ENCODE peak calls at places on chromosomes 13 and 19, in nine cellular contexts. One of them, this sample, is unnamed.

GRCh38 chr19:30371960-30372824 is at the start of gene ZNF536:
- DNase-seq in tibial artery: no peak
- DNase-seq in heart right ventricle: no peak
- DNase-seq in neural crest cell: no peak
- DNase-seq in IMR-90: no peak
- DNase-seq in breast epithelium: no peak
- DNase-seq in heart left ventricle: no peak
- DNase-seq in glutamatergic neuron: no peak
- DNase-seq in ovary: no peak
- DNase-seq in this sample: no peak

GRCh38 chr13:39353988-39354387 is 249.0 kb downstream of the LHFPL6 start:
- DNase-seq in tibial artery: no peak
- DNase-seq in heart right ventricle: no peak
- DNase-seq in neural crest cell: no peak
- DNase-seq in IMR-90: peak
- DNase-seq in breast epithelium: no peak
- DNase-seq in heart left ventricle: no peak
- DNase-seq in glutamatergic neuron: no peak
- DNase-seq in ovary: no peak
- DNase-seq in this sample: no peak

GRCh38 chr19:39401549-39402416 is 4.9 kb upstream of the ZFP36 start:
- DNase-seq in tibial artery: peak
- DNase-seq in heart right ventricle: peak
- DNase-seq in neural crest cell: no peak
- DNase-seq in IMR-90: peak
- DNase-seq in breast epithelium: peak
- DNase-seq in heart left ventricle: peak
- DNase-seq in glutamatergic neuron: no peak
- DNase-seq in ovary: peak
- DNase-seq in this sample: peak

GRCh38 chr19:38975861-38976271 is 324 bp upstream of the FBXO17 start:
- DNase-seq in tibial artery: no peak
- DNase-seq in heart right ventricle: no peak
- DNase-seq in neural crest cell: peak
- DNase-seq in IMR-90: peak
- DNase-seq in breast epithelium: no peak
- DNase-seq in heart left ventricle: no peak
- DNase-seq in glutamatergic neuron: peak
- DNase-seq in ovary: no peak
- DNase-seq in this sample: no peak

GRCh38 chr13:114311908-114312307 is 2.4 kb upstream of the CHAMP1 start:
- DNase-seq in tibial artery: no peak
- DNase-seq in heart right ventricle: no peak
- DNase-seq in neural crest cell: no peak
- DNase-seq in IMR-90: no peak
- DNase-seq in breast epithelium: no peak
- DNase-seq in heart left ventricle: no peak
- DNase-seq in glutamatergic neuron: no peak
- DNase-seq in ovary: no peak
- DNase-seq in this sample: no peak

GRCh38 chr19:16473875-16474397 is 2.2 kb upstream of the EPS15L1 start:
- DNase-seq in tibial artery: no peak
- DNase-seq in heart right ventricle: no peak
- DNase-seq in neural crest cell: no peak
- DNase-seq in IMR-90: no peak
- DNase-seq in breast epithelium: no peak
- DNase-seq in heart left ventricle: no peak
- DNase-seq in glutamatergic neuron: no peak
- DNase-seq in ovary: no peak
- DNase-seq in this sample: no peak

GRCh38 chr13:72384186-72384823 is 343.1 kb downstream of the MZT1 start:
- DNase-seq in tibial artery: no peak
- DNase-seq in heart right ventricle: no peak
- DNase-seq in neural crest cell: no peak
- DNase-seq in IMR-90: no peak
- DNase-seq in breast epithelium: no peak
- DNase-seq in heart left ventricle: no peak
- DNase-seq in glutamatergic neuron: no peak
- DNase-seq in ovary: no peak
- DNase-seq in this sample: no peak

GRCh38 chr13:74839656-74840055 is 642.3 kb downstream of the TBC1D4 start:
- DNase-seq in tibial artery: no peak
- DNase-seq in heart right ventricle: no peak
- DNase-seq in neural crest cell: no peak
- DNase-seq in IMR-90: peak
- DNase-seq in breast epithelium: no peak
- DNase-seq in heart left ventricle: no peak
- DNase-seq in glutamatergic neuron: no peak
- DNase-seq in ovary: no peak
- DNase-seq in this sample: no peak

GRCh38 chr13:29472317-29472961 is 123.0 kb downstream of the SLC7A1 start:
- DNase-seq in tibial artery: no peak
- DNase-seq in heart right ventricle: peak
- DNase-seq in neural crest cell: peak
- DNase-seq in IMR-90: peak
- DNase-seq in breast epithelium: no peak
- DNase-seq in heart left ventricle: peak
- DNase-seq in glutamatergic neuron: peak
- DNase-seq in ovary: no peak
- DNase-seq in this sample: no peak

GRCh38 chr19:29628661-29629385 is 22.7 kb downstream of the POP4 start:
- DNase-seq in tibial artery: no peak
- DNase-seq in heart right ventricle: no peak
- DNase-seq in neural crest cell: no peak
- DNase-seq in IMR-90: no peak
- DNase-seq in breast epithelium: no peak
- DNase-seq in heart left ventricle: no peak
- DNase-seq in glutamatergic neuron: no peak
- DNase-seq in ovary: no peak
- DNase-seq in this sample: no peak

GRCh38 chr19:41265376-41266153 is 1.4 kb downstream of the HNRNPUL1 start:
- DNase-seq in tibial artery: peak
- DNase-seq in heart right ventricle: peak
- DNase-seq in neural crest cell: peak
- DNase-seq in IMR-90: peak
- DNase-seq in breast epithelium: no peak
- DNase-seq in heart left ventricle: no peak
- DNase-seq in glutamatergic neuron: no peak
- DNase-seq in ovary: no peak
- DNase-seq in this sample: no peak

GRCh38 chr19:2634228-2634951 is 68.1 kb downstream of the GNG7 start:
- DNase-seq in tibial artery: peak
- DNase-seq in heart right ventricle: no peak
- DNase-seq in neural crest cell: no peak
- DNase-seq in IMR-90: no peak
- DNase-seq in breast epithelium: no peak
- DNase-seq in heart left ventricle: peak
- DNase-seq in glutamatergic neuron: no peak
- DNase-seq in ovary: no peak
- DNase-seq in this sample: no peak

GRCh38 chr13:86572115-86572514 is 772.9 kb upstream of the SLITRK6 start:
- DNase-seq in tibial artery: no peak
- DNase-seq in heart right ventricle: no peak
- DNase-seq in neural crest cell: no peak
- DNase-seq in IMR-90: peak
- DNase-seq in breast epithelium: no peak
- DNase-seq in heart left ventricle: no peak
- DNase-seq in glutamatergic neuron: no peak
- DNase-seq in ovary: no peak
- DNase-seq in this sample: no peak

DNA sequence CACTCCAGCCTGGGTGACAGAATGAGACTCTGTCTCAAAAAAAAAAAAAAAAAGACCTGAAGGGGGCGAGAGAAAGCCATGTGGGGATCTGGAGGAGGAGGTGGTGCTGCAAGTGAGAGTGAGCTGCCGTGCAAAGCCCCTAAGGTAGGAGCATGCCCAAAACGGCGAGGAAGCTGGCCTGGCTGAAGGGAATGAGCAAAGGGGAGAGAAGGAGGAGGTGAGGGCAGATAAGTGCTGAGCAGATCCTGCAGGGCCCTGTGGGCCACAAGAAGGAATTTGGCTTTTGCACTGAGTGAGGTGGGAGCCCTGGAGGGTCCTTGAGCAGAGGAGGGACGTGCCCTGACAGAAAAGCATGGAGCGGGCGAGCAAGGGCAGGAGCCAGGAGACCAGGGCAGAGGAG is 19.4 kb upstream of the ADGRE5 start:
- DNase-seq in tibial artery: no peak
- DNase-seq in heart right ventricle: no peak
- DNase-seq in neural crest cell: no peak
- DNase-seq in IMR-90: no peak
- DNase-seq in breast epithelium: no peak
- DNase-seq in heart left ventricle: no peak
- DNase-seq in glutamatergic neuron: no peak
- DNase-seq in ovary: no peak
- DNase-seq in this sample: no peak
- TF ChIP-seq CTCF in tibial artery: peak
- TF ChIP-seq CTCF in heart right ventricle: peak
- TF ChIP-seq CTCF in neural crest cell: no peak
- TF ChIP-seq CTCF in IMR-90: no peak
- TF ChIP-seq CTCF in breast epithelium: no peak
- TF ChIP-seq CTCF in heart left ventricle: no peak
- TF ChIP-seq CTCF in glutamatergic neuron: no peak
- TF ChIP-seq CTCF in ovary: no peak
- TF ChIP-seq CTCF in this sample: no peak

GRCh38 chr19:50401505-50402450 is 17.0 kb upstream of the SPIB start:
- DNase-seq in tibial artery: no peak
- DNase-seq in heart right ventricle: no peak
- DNase-seq in neural crest cell: no peak
- DNase-seq in IMR-90: no peak
- DNase-seq in breast epithelium: no peak
- DNase-seq in heart left ventricle: no peak
- DNase-seq in glutamatergic neuron: no peak
- DNase-seq in ovary: no peak
- DNase-seq in this sample: no peak
- TF ChIP-seq CTCF in tibial artery: no peak
- TF ChIP-seq CTCF in heart right ventricle: no peak
- TF ChIP-seq CTCF in neural crest cell: no peak
- TF ChIP-seq CTCF in IMR-90: no peak
- TF ChIP-seq CTCF in breast epithelium: no peak
- TF ChIP-seq CTCF in heart left ventricle: no peak
- TF ChIP-seq CTCF in glutamatergic neuron: no peak
- TF ChIP-seq CTCF in ovary: no peak
- TF ChIP-seq CTCF in this sample: no peak

GRCh38 chr19:35140898-35141626 is 2.0 kb upstream of the FXYD7 start:
- DNase-seq in tibial artery: peak
- DNase-seq in heart right ventricle: peak
- DNase-seq in neural crest cell: peak
- DNase-seq in IMR-90: peak
- DNase-seq in breast epithelium: peak
- DNase-seq in heart left ventricle: peak
- DNase-seq in glutamatergic neuron: peak
- DNase-seq in ovary: peak
- DNase-seq in this sample: peak

GRCh38 chr19:35143231-35143715 is at the start of gene FXYD7:
- DNase-seq in tibial artery: no peak
- DNase-seq in heart right ventricle: no peak
- DNase-seq in neural crest cell: no peak
- DNase-seq in IMR-90: no peak
- DNase-seq in breast epithelium: no peak
- DNase-seq in heart left ventricle: no peak
- DNase-seq in glutamatergic neuron: peak
- DNase-seq in ovary: peak
- DNase-seq in this sample: no peak

GRCh38 chr19:35140207-35140897 is 1.7 kb downstream of the FXYD1 start:
- DNase-seq in tibial artery: no peak
- DNase-seq in heart right ventricle: no peak
- DNase-seq in neural crest cell: no peak
- DNase-seq in IMR-90: no peak
- DNase-seq in breast epithelium: no peak
- DNase-seq in heart left ventricle: no peak
- DNase-seq in glutamatergic neuron: no peak
- DNase-seq in ovary: peak
- DNase-seq in this sample: no peak

GRCh38 chr19:35142531-35143230 is 374 bp upstream of the FXYD7 start:
- DNase-seq in tibial artery: no peak
- DNase-seq in heart right ventricle: no peak
- DNase-seq in neural crest cell: peak
- DNase-seq in IMR-90: no peak
- DNase-seq in breast epithelium: no peak
- DNase-seq in heart left ventricle: no peak
- DNase-seq in glutamatergic neuron: peak
- DNase-seq in ovary: peak
- DNase-seq in this sample: peak

DNA sequence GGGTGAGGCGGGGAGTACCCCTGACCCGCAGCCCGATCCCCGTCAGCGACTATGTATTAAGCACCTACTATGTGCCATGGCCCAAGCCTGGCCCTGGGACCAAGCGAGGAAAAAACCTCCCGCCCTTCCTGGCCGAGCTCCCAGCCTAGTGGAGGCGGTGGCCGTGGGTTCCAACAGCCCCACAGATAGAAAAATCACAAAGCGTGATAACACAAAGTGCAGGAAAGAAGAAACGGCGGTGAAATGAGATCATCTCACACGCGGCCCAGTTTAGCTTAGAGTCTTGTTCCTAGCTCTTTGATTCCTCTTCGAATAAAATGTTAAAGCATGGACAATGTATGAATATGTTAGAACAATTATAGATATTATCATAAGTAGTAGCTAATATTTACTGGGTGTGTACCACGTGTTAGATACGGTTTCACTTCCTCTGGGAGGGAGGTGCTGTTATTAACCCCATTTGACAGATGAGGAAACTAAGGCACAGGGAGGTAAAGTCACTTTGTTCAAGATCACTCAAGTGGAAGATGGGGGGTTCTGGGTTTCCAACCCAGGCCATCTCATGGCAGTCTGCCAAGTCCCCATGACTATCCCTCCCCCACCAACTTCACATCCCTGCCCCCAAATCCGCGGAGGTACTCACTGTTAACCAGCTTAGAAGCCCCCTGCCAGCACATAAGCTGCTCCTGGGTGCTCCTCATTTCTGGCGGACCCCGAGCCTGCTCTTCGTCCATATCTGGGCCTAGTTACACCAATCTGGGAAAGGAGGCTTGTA is 1.2 kb upstream of the FXYD7 start:
- DNase-seq in tibial artery: no peak
- DNase-seq in heart right ventricle: no peak
- DNase-seq in neural crest cell: no peak
- DNase-seq in IMR-90: no peak
- DNase-seq in breast epithelium: no peak
- DNase-seq in heart left ventricle: no peak
- DNase-seq in glutamatergic neuron: no peak
- DNase-seq in ovary: peak
- DNase-seq in this sample: no peak
- TF ChIP-seq CTCF in tibial artery: peak
- TF ChIP-seq CTCF in heart right ventricle: no peak
- TF ChIP-seq CTCF in neural crest cell: no peak
- TF ChIP-seq CTCF in IMR-90: no peak
- TF ChIP-seq CTCF in breast epithelium: no peak
- TF ChIP-seq CTCF in heart left ventricle: no peak
- TF ChIP-seq CTCF in glutamatergic neuron: no peak
- TF ChIP-seq CTCF in ovary: no peak
- TF ChIP-seq CTCF in this sample: no peak

GRCh38 chr13:91369432-91369831 is 21.9 kb downstream of the MIR17HG start:
- DNase-seq in tibial artery: no peak
- DNase-seq in heart right ventricle: no peak
- DNase-seq in neural crest cell: no peak
- DNase-seq in IMR-90: peak
- DNase-seq in breast epithelium: no peak
- DNase-seq in heart left ventricle: no peak
- DNase-seq in glutamatergic neuron: no peak
- DNase-seq in ovary: no peak
- DNase-seq in this sample: no peak

GRCh38 chr13:91372813-91373420 is 25.4 kb downstream of the MIR17HG start:
- DNase-seq in tibial artery: no peak
- DNase-seq in heart right ventricle: no peak
- DNase-seq in neural crest cell: no peak
- DNase-seq in IMR-90: no peak
- DNase-seq in breast epithelium: no peak
- DNase-seq in heart left ventricle: no peak
- DNase-seq in glutamatergic neuron: no peak
- DNase-seq in ovary: no peak
- DNase-seq in this sample: no peak

GRCh38 chr13:91375119-91375729 is 23.2 kb upstream of the GPC5 start:
- DNase-seq in tibial artery: no peak
- DNase-seq in heart right ventricle: no peak
- DNase-seq in neural crest cell: no peak
- DNase-seq in IMR-90: peak
- DNase-seq in breast epithelium: no peak
- DNase-seq in heart left ventricle: no peak
- DNase-seq in glutamatergic neuron: no peak
- DNase-seq in ovary: no peak
- DNase-seq in this sample: no peak
- TF ChIP-seq CTCF in tibial artery: no peak
- TF ChIP-seq CTCF in heart right ventricle: peak
- TF ChIP-seq CTCF in neural crest cell: peak
- TF ChIP-seq CTCF in IMR-90: peak
- TF ChIP-seq CTCF in breast epithelium: no peak
- TF ChIP-seq CTCF in heart left ventricle: no peak
- TF ChIP-seq CTCF in glutamatergic neuron: peak
- TF ChIP-seq CTCF in ovary: no peak
- TF ChIP-seq CTCF in this sample: peak

This sample was measured in activated B cell treated with CpG ODN at 0.5 μM for 24 hours.